ENCODE peak calls at places on chromosomes 7 and 10, in ten cellular contexts. U is NCI-H1092 treated with DMSO at 0.1 percent for 48 hours; H is hypothalamus; V is activated CD4-positive, CD25-positive, alpha-beta regulatory T cell treated with anti-CD3 and anti-CD28 coated beads, Interleukin-2, amount 50 U/mL, for 72 hours; O is dorsolateral prefrontal cortex; A is HT-29; R is naive B cell; C is ovary; K is EL; W is fibroblast of lung. E is an unnamed sample.

GRCh38 chr7:44219371-44220045 is 18.7 kb downstream of the YKT6 start:
- DNase-seq in U (no peak), H (no peak), V (no peak), O (no peak), A (no peak), R (no peak), C (no peak), K (no peak), W (no peak), E (peak)

GRCh38 chr10:79434816-79435215 is 10.6 kb downstream of the ZCCHC24 start:
- DNase-seq in U (no peak), H (no peak), V (no peak), O (no peak), A (no peak), R (no peak), C (peak), K (peak), W (peak), E (no peak)

GRCh38 chr10:97601268-97602215 is 12.0 kb downstream of the C10orf62 start:
- DNase-seq in U (no peak), H (peak), V (no peak), O (peak), A (no peak), R (no peak), C (no peak), K (no peak), W (no peak), E (no peak)

GRCh38 chr10:103481974-103482531 is 3.0 kb upstream of the CALHM3 start:
- DNase-seq in U (peak), H (no peak), V (no peak), O (no peak), A (peak), R (peak), C (no peak), K (peak), W (peak), E (no peak)

GRCh38 chr7:40815512-40815911 is 680.7 kb downstream of the SUGCT start:
- DNase-seq in U (no peak), H (no peak), V (no peak), O (no peak), A (no peak), R (no peak), C (no peak), K (peak), W (peak), E (no peak)

GRCh38 chr7:140876519-140877248 is 48.0 kb downstream of the BRAF start:
- DNase-seq in U (no peak), H (no peak), V (no peak), O (no peak), A (peak), R (no peak), C (no peak), K (peak), W (peak), E (no peak)

GRCh38 chr7:123538189-123538714 is 3.9 kb upstream of the IQUB start:
- DNase-seq in U (no peak), H (no peak), V (no peak), O (no peak), A (no peak), R (no peak), C (no peak), K (peak), W (peak), E (no peak)

GRCh38 chr10:84208023-84208422 is 13.7 kb downstream of the CDHR1 start:
- DNase-seq in U (no peak), H (no peak), V (no peak), O (no peak), A (no peak), R (no peak), C (no peak), K (no peak), W (no peak), E (no peak)

GRCh38 chr7:48132792-48133191 is 38.5 kb upstream of the ABCA13 start:
- DNase-seq in U (no peak), H (no peak), V (no peak), O (no peak), A (no peak), R (no peak), C (no peak), K (no peak), W (no peak), E (no peak)

GRCh38 chr10:126979311-126979710 is 74.1 kb downstream of the DOCK1 start:
- DNase-seq in U (no peak), H (no peak), V (no peak), O (no peak), A (no peak), R (no peak), C (no peak), K (peak), W (no peak), E (no peak)

GRCh38 chr7:24609059-24609458 is 35.8 kb downstream of the PALS2 start:
- DNase-seq in U (no peak), H (no peak), V (no peak), O (no peak), A (no peak), R (no peak), C (no peak), K (no peak), W (peak), E (no peak)

GRCh38 chr10:23368816-23369640 is 24.4 kb upstream of the C10orf67 start:
- DNase-seq in U (no peak), H (no peak), V (no peak), O (no peak), A (no peak), R (peak), C (no peak), K (no peak), W (peak), E (no peak)

GRCh38 chr7:38507379-38507778 is 123.8 kb downstream of the AMPH start:
- DNase-seq in U (no peak), H (no peak), V (no peak), O (no peak), A (no peak), R (no peak), C (no peak), K (peak), W (peak), E (no peak)